ENCODE peak calls at places on chromosomes 16 and 17, in seven cellular contexts. X, K, E, J, V, D and P are unnamed samples.

GRCh38 chr17:71801301-71801700 is 319.5 kb upstream of the SOX9 start:
- DNase-seq in K (no peak), E (no peak), D (no peak), J (no peak), X (no peak), V (no peak), P (no peak)

GRCh38 chr16:56930516-56931252 is 1.3 kb upstream of the HERPUD1 start:
- DNase-seq in J (no peak), D (no peak), V (no peak), X (no peak), K (no peak), E (no peak), P (no peak)

GRCh38 chr17:39776267-39776666 is 38.5 kb downstream of the GRB7 start:
- DNase-seq in D (no peak), E (no peak), K (no peak), V (no peak), X (no peak), J (no peak), P (no peak)

GRCh38 chr17:76811028-76811427 is 57.2 kb upstream of the MGAT5B start:
- DNase-seq in X (no peak), E (no peak), J (no peak), V (no peak), D (no peak), K (no peak), P (no peak)

GRCh38 chr17:58324409-58325288 is 3.9 kb downstream of the TSPOAP1 start:
- DNase-seq in D (peak; percentile 82), E (peak; percentile 69), K (peak; percentile 16), J (no peak), X (no peak), V (no peak), P (no peak)

GRCh38 chr16:57475711-57476339 is 10.5 kb downstream of the DOK4 start:
- DNase-seq in K (peak; percentile 61), V (peak; percentile 31), J (peak; percentile 63), D (peak; percentile 50), E (no peak), X (peak; percentile 72), P (no peak)

GRCh38 chr17:1078062-1078711 is 81.3 kb downstream of the TIMM22 start:
- DNase-seq in D (no peak), K (no peak), J (no peak), X (no peak), E (no peak), V (no peak), P (no peak)

GRCh38 chr17:41504126-41504977 is 1.1 kb downstream of the KRT13 start:
- DNase-seq in V (no peak), E (no peak), J (no peak), D (no peak), K (no peak), X (no peak), P (no peak)

GRCh38 chr16:4316103-4316731 is 350 bp downstream of the GLIS2 start:
- DNase-seq in V (no peak), X (no peak), K (peak; percentile 48), D (no peak), E (no peak), J (no peak), P (no peak)

GRCh38 chr17:81097134-81097942 is 62.4 kb downstream of the BAIAP2 start:
- DNase-seq in X (peak; percentile 55), J (no peak), D (peak; percentile 92), V (peak; percentile 27), K (peak; percentile 82), E (peak; percentile 74), P (no peak)

GRCh38 chr17:57708401-57708800 is 36.7 kb downstream of the CCDC182 start:
- DNase-seq in E (no peak), X (no peak), D (no peak), V (no peak), K (no peak), J (no peak), P (no peak)

GRCh38 chr17:20955437-20956323 is 87.1 kb downstream of the USP22 start:
- DNase-seq in X (no peak), D (no peak), K (peak; percentile 63), J (no peak), E (no peak), V (no peak), P (no peak)

GRCh38 chr17:16283705-16284104 is 66.7 kb downstream of the PIGL start:
- DNase-seq in X (no peak), E (no peak), V (no peak), D (no peak), K (peak; percentile 81), J (no peak), P (no peak)

GRCh38 chr17:77332034-77332971 is 191.5 kb downstream of the SEC14L1 start:
- DNase-seq in E (peak; percentile 32), D (peak; percentile 1), X (no peak), J (peak; percentile 32), V (no peak), K (no peak), P (peak; percentile 8)

GRCh38 chr17:10792156-10792555 is 11.7 kb downstream of the TMEM238L start:
- DNase-seq in X (no peak), K (no peak), D (no peak), V (no peak), J (no peak), E (peak; percentile 85), P (no peak)

GRCh38 chr16:85202051-85202601 is 89.9 kb upstream of the CIBAR2 start:
- DNase-seq in J (no peak), D (no peak), E (no peak), V (no peak), K (no peak), X (no peak), P (no peak)

GRCh38 chr17:82655523-82655922 is 7.3 kb upstream of the WDR45B start:
- DNase-seq in D (no peak), K (no peak), V (no peak), X (no peak), E (peak; percentile 69), J (no peak), P (peak; percentile 57)

GRCh38 chr16:23640669-23640958 is 496 bp downstream of the PALB2 start:
- DNase-seq in V (no peak), J (no peak), D (peak; percentile 17), X (no peak), E (no peak), K (peak; percentile 6), P (no peak)

GRCh38 chr17:6561446-6561845 is 5.1 kb upstream of the PITPNM3 start:
- DNase-seq in E (no peak), K (no peak), J (no peak), V (no peak), D (no peak), X (no peak), P (no peak)

GRCh38 chr16:67156146-67156844 is 3.4 kb downstream of the TRADD start:
- DNase-seq in K (no peak), V (no peak), J (no peak), X (no peak), D (no peak), E (no peak), P (no peak)

GRCh38 chr17:10705727-10706126 is 8.3 kb downstream of the ADPRM start:
- DNase-seq in V (no peak), X (no peak), E (no peak), J (no peak), D (no peak), K (no peak), P (no peak)

GRCh38 chr16:72739577-72739976 is 308.4 kb downstream of the ZFHX3 start:
- DNase-seq in D (no peak), K (peak; percentile 64), V (no peak), J (no peak), X (no peak), E (no peak), P (no peak)

GRCh38 chr16:19410435-19411153 is 7.1 kb upstream of the TMC5 start:
- DNase-seq in E (peak; percentile 75), X (no peak), V (no peak), K (no peak), J (no peak), D (peak; percentile 52), P (no peak)

GRCh38 chr17:13725286-13725990 is 123.7 kb upstream of the HS3ST3A1 start:
- DNase-seq in J (no peak), E (no peak), D (peak; percentile 55), X (no peak), V (no peak), K (peak; percentile 78), P (no peak)

GRCh38 chr17:73338050-73338491 is 26.3 kb upstream of the CDC42EP4 start:
- DNase-seq in V (no peak), X (no peak), E (no peak), J (no peak), D (peak; percentile 41), K (peak; percentile 36), P (no peak)

GRCh38 chr16:57134982-57135381 is 42.6 kb downstream of the CPNE2 start:
- DNase-seq in J (peak; percentile 26), K (no peak), V (no peak), X (no peak), D (no peak), E (no peak), P (peak; percentile 46)

GRCh38 chr16:72927199-72928088 is 120.5 kb downstream of the ZFHX3 start:
- DNase-seq in E (no peak), K (peak; percentile 94), V (no peak), J (no peak), X (no peak), D (peak; percentile 84), P (no peak)